ENCODE peak calls at places on chromosomes 13 and 19, in five cellular contexts. One of them, this sample, is unnamed.

GRCh38 chr19:15120135-15121026 is 13.2 kb downstream of the SYDE1 start:
- DNase-seq in IMR-90: no peak
- DNase-seq in AG09319: no peak
- DNase-seq in ovary: no peak
- DNase-seq in foreskin fibroblast: no peak
- DNase-seq in this sample: no peak

GRCh38 chr19:45716314-45717130 is 14.2 kb downstream of the FBXO46 start:
- DNase-seq in IMR-90: no peak
- DNase-seq in AG09319: no peak
- DNase-seq in ovary: peak; percentile 41
- DNase-seq in foreskin fibroblast: no peak
- DNase-seq in this sample: no peak

GRCh38 chr13:32666990-32667571 is 80.8 kb downstream of the PDS5B start:
- DNase-seq in IMR-90: no peak
- DNase-seq in AG09319: no peak
- DNase-seq in ovary: no peak
- DNase-seq in foreskin fibroblast: no peak
- DNase-seq in this sample: no peak

GRCh38 chr19:41616785-41617621 is 9.9 kb downstream of the CEACAM4 start:
- DNase-seq in IMR-90: peak; percentile 10
- DNase-seq in AG09319: no peak
- DNase-seq in ovary: no peak
- DNase-seq in foreskin fibroblast: peak; percentile 9
- DNase-seq in this sample: no peak

GRCh38 chr19:40907968-40908735 is 26.1 kb upstream of the CYP2A7 start:
- DNase-seq in IMR-90: no peak
- DNase-seq in AG09319: no peak
- DNase-seq in ovary: peak; percentile 59
- DNase-seq in foreskin fibroblast: no peak
- DNase-seq in this sample: no peak

GRCh38 chr13:112783135-112783945 is 93.5 kb downstream of the ATP11A start:
- DNase-seq in IMR-90: peak; percentile 90
- DNase-seq in AG09319: no peak
- DNase-seq in ovary: peak; percentile 59
- DNase-seq in foreskin fibroblast: peak; percentile 24
- DNase-seq in this sample: no peak

GRCh38 chr13:97306646-97307045 is 84.5 kb downstream of the MBNL2 start:
- DNase-seq in IMR-90: no peak
- DNase-seq in AG09319: no peak
- DNase-seq in ovary: no peak
- DNase-seq in foreskin fibroblast: no peak
- DNase-seq in this sample: no peak

GRCh38 chr19:13154241-13154778 is 4.1 kb downstream of the IER2 start:
- DNase-seq in IMR-90: peak; percentile 95
- DNase-seq in AG09319: peak; percentile 90
- DNase-seq in ovary: peak; percentile 90
- DNase-seq in foreskin fibroblast: peak; percentile 96
- DNase-seq in this sample: peak; percentile 28

GRCh38 chr19:39171479-39172465 is 25.0 kb upstream of the NCCRP1 start:
- DNase-seq in IMR-90: no peak
- DNase-seq in AG09319: no peak
- DNase-seq in ovary: no peak
- DNase-seq in foreskin fibroblast: peak; percentile 32
- DNase-seq in this sample: no peak

GRCh38 chr13:75836441-75836840 is 200.3 kb downstream of the LMO7 start:
- DNase-seq in IMR-90: no peak
- DNase-seq in AG09319: no peak
- DNase-seq in ovary: no peak
- DNase-seq in foreskin fibroblast: no peak
- DNase-seq in this sample: no peak

GRCh38 chr19:4067396-4068057 is 828 bp upstream of the ZBTB7A start:
- DNase-seq in IMR-90: no peak
- DNase-seq in AG09319: no peak
- DNase-seq in ovary: peak; percentile 69
- DNase-seq in foreskin fibroblast: no peak
- DNase-seq in this sample: no peak

GRCh38 chr19:33777351-33777750 is 19.3 kb upstream of the KCTD15 start:
- DNase-seq in IMR-90: no peak
- DNase-seq in AG09319: no peak
- DNase-seq in ovary: no peak
- DNase-seq in foreskin fibroblast: no peak
- DNase-seq in this sample: no peak

GRCh38 chr19:47263169-47263560 is 6.8 kb downstream of the CCDC9 start:
- DNase-seq in IMR-90: no peak
- DNase-seq in AG09319: no peak
- DNase-seq in ovary: no peak
- DNase-seq in foreskin fibroblast: no peak
- DNase-seq in this sample: no peak

GRCh38 chr13:32314968-32315254 is 252 bp downstream of the ZAR1L start:
- DNase-seq in IMR-90: peak; percentile 44
- DNase-seq in AG09319: no peak
- DNase-seq in ovary: no peak
- DNase-seq in foreskin fibroblast: peak; percentile 18
- DNase-seq in this sample: no peak

GRCh38 chr13:93017493-93018112 is 209.0 kb upstream of the GPC6 start:
- DNase-seq in IMR-90: no peak
- DNase-seq in AG09319: no peak
- DNase-seq in ovary: no peak
- DNase-seq in foreskin fibroblast: no peak
- DNase-seq in this sample: no peak

GRCh38 chr19:52724701-52725514 is 9.9 kb downstream of the ZNF611 start:
- DNase-seq in IMR-90: no peak
- DNase-seq in AG09319: no peak
- DNase-seq in ovary: no peak
- DNase-seq in foreskin fibroblast: no peak
- DNase-seq in this sample: no peak

GRCh38 chr19:8387688-8388611 is 2.2 kb upstream of the RAB11B start:
- DNase-seq in IMR-90: no peak
- DNase-seq in AG09319: no peak
- DNase-seq in ovary: no peak
- DNase-seq in foreskin fibroblast: no peak
- DNase-seq in this sample: no peak

GRCh38 chr19:21197589-21198295 is 55.9 kb downstream of the ZNF431 start:
- DNase-seq in IMR-90: peak; percentile 3
- DNase-seq in AG09319: no peak
- DNase-seq in ovary: no peak
- DNase-seq in foreskin fibroblast: no peak
- DNase-seq in this sample: no peak

GRCh38 chr13:72195044-72195704 is 328.2 kb upstream of the DACH1 start:
- DNase-seq in IMR-90: no peak
- DNase-seq in AG09319: no peak
- DNase-seq in ovary: no peak
- DNase-seq in foreskin fibroblast: no peak
- DNase-seq in this sample: no peak

GRCh38 chr19:7911509-7912143 is 3.0 kb upstream of the TGFBR3L start:
- DNase-seq in IMR-90: no peak
- DNase-seq in AG09319: no peak
- DNase-seq in ovary: peak; percentile 25
- DNase-seq in foreskin fibroblast: no peak
- DNase-seq in this sample: no peak

GRCh38 chr19:50710094-50710493 is 9.5 kb downstream of the SHANK1 start:
- DNase-seq in IMR-90: no peak
- DNase-seq in AG09319: no peak
- DNase-seq in ovary: no peak
- DNase-seq in foreskin fibroblast: no peak
- DNase-seq in this sample: no peak

GRCh38 chr19:3687774-3688706 is 12.2 kb downstream of the PIP5K1C start:
- DNase-seq in IMR-90: no peak
- DNase-seq in AG09319: no peak
- DNase-seq in ovary: no peak
- DNase-seq in foreskin fibroblast: no peak
- DNase-seq in this sample: no peak

GRCh38 chr13:46992383-46992952 is 95.6 kb upstream of the HTR2A start:
- DNase-seq in IMR-90: no peak
- DNase-seq in AG09319: no peak
- DNase-seq in ovary: no peak
- DNase-seq in foreskin fibroblast: no peak
- DNase-seq in this sample: no peak

GRCh38 chr19:49637865-49638350 is 2.0 kb downstream of the RRAS start:
- DNase-seq in IMR-90: peak; percentile 62
- DNase-seq in AG09319: peak; percentile 51
- DNase-seq in ovary: peak; percentile 75
- DNase-seq in foreskin fibroblast: peak; percentile 81
- DNase-seq in this sample: no peak

GRCh38 chr19:47607564-47608073 is 1.3 kb upstream of the BICRA start:
- DNase-seq in IMR-90: no peak
- DNase-seq in AG09319: no peak
- DNase-seq in ovary: no peak
- DNase-seq in foreskin fibroblast: no peak
- DNase-seq in this sample: no peak

GRCh38 chr19:27851543-27852060 is 1361.3 kb downstream of the UQCRFS1 start:
- DNase-seq in IMR-90: no peak
- DNase-seq in AG09319: no peak
- DNase-seq in ovary: no peak
- DNase-seq in foreskin fibroblast: no peak
- DNase-seq in this sample: no peak

GRCh38 chr13:89082623-89083022 is 1411.5 kb downstream of the SLITRK5 start:
- DNase-seq in IMR-90: no peak
- DNase-seq in AG09319: no peak
- DNase-seq in ovary: no peak
- DNase-seq in foreskin fibroblast: no peak
- DNase-seq in this sample: no peak

GRCh38 chr13:113096052-113096744 is 9.4 kb upstream of the F7 start:
- DNase-seq in IMR-90: no peak
- DNase-seq in AG09319: no peak
- DNase-seq in ovary: no peak
- DNase-seq in foreskin fibroblast: no peak
- DNase-seq in this sample: no peak

GRCh38 chr19:57068921-57069697 is 50.7 kb upstream of the USP29 start:
- DNase-seq in IMR-90: no peak
- DNase-seq in AG09319: no peak
- DNase-seq in ovary: peak; percentile 86
- DNase-seq in foreskin fibroblast: no peak
- DNase-seq in this sample: no peak
- TF ChIP-seq CTCF in IMR-90: no peak
- TF ChIP-seq CTCF in AG09319: no peak
- TF ChIP-seq CTCF in ovary: peak; percentile 89
- TF ChIP-seq CTCF in foreskin fibroblast: no peak
- TF ChIP-seq CTCF in this sample: no peak

GRCh38 chr19:2603320-2603719 is 99.2 kb downstream of the GNG7 start:
- DNase-seq in IMR-90: no peak
- DNase-seq in AG09319: peak; percentile 48
- DNase-seq in ovary: peak; percentile 55
- DNase-seq in foreskin fibroblast: peak; percentile 38
- DNase-seq in this sample: no peak

GRCh38 chr19:2600914-2601870 is 101.3 kb downstream of the GNG7 start:
- DNase-seq in IMR-90: no peak
- DNase-seq in AG09319: no peak
- DNase-seq in ovary: no peak
- DNase-seq in foreskin fibroblast: no peak
- DNase-seq in this sample: no peak

GRCh38 chr19:2604747-2605329 is 97.7 kb downstream of the GNG7 start:
- DNase-seq in IMR-90: no peak
- DNase-seq in AG09319: no peak
- DNase-seq in ovary: no peak
- DNase-seq in foreskin fibroblast: no peak
- DNase-seq in this sample: no peak

GRCh38 chr19:2607712-2608601 is 94.5 kb downstream of the GNG7 start:
- DNase-seq in IMR-90: no peak
- DNase-seq in AG09319: no peak
- DNase-seq in ovary: no peak
- DNase-seq in foreskin fibroblast: no peak
- DNase-seq in this sample: no peak

GRCh38 chr19:2602391-2603181 is 99.9 kb downstream of the GNG7 start:
- DNase-seq in IMR-90: peak; percentile 81
- DNase-seq in AG09319: peak; percentile 98
- DNase-seq in ovary: peak; percentile 84
- DNase-seq in foreskin fibroblast: peak; percentile 95
- DNase-seq in this sample: no peak
- TF ChIP-seq CTCF in IMR-90: no peak
- TF ChIP-seq CTCF in AG09319: no peak
- TF ChIP-seq CTCF in ovary: no peak
- TF ChIP-seq CTCF in foreskin fibroblast: no peak
- TF ChIP-seq CTCF in this sample: no peak

GRCh38 chr13:37870489-37870845 is 895 bp upstream of the TRPC4 start:
- DNase-seq in IMR-90: no peak
- DNase-seq in AG09319: no peak
- DNase-seq in ovary: no peak
- DNase-seq in foreskin fibroblast: no peak
- DNase-seq in this sample: no peak
- TF ChIP-seq CTCF in IMR-90: no peak
- TF ChIP-seq CTCF in AG09319: no peak
- TF ChIP-seq CTCF in ovary: no peak
- TF ChIP-seq CTCF in foreskin fibroblast: no peak
- TF ChIP-seq CTCF in this sample: no peak

GRCh38 chr19:1019616-1019961 is 1.3 kb downstream of the TMEM259 start:
- DNase-seq in IMR-90: no peak
- DNase-seq in AG09319: no peak
- DNase-seq in ovary: no peak
- DNase-seq in foreskin fibroblast: no peak
- DNase-seq in this sample: no peak

GRCh38 chr19:1018932-1019615 is 1.8 kb downstream of the TMEM259 start:
- DNase-seq in IMR-90: no peak
- DNase-seq in AG09319: no peak
- DNase-seq in ovary: no peak
- DNase-seq in foreskin fibroblast: no peak
- DNase-seq in this sample: no peak

GRCh38 chr19:1018393-1018792 is 2.5 kb downstream of the TMEM259 start:
- DNase-seq in IMR-90: no peak
- DNase-seq in AG09319: no peak
- DNase-seq in ovary: no peak
- DNase-seq in foreskin fibroblast: no peak
- DNase-seq in this sample: no peak

GRCh38 chr19:1020868-1021425 is at the start of gene TMEM259:
- DNase-seq in IMR-90: peak; percentile 96
- DNase-seq in AG09319: peak; percentile 95
- DNase-seq in ovary: peak; percentile 96
- DNase-seq in foreskin fibroblast: peak; percentile 97
- DNase-seq in this sample: peak; percentile 94

DNA sequence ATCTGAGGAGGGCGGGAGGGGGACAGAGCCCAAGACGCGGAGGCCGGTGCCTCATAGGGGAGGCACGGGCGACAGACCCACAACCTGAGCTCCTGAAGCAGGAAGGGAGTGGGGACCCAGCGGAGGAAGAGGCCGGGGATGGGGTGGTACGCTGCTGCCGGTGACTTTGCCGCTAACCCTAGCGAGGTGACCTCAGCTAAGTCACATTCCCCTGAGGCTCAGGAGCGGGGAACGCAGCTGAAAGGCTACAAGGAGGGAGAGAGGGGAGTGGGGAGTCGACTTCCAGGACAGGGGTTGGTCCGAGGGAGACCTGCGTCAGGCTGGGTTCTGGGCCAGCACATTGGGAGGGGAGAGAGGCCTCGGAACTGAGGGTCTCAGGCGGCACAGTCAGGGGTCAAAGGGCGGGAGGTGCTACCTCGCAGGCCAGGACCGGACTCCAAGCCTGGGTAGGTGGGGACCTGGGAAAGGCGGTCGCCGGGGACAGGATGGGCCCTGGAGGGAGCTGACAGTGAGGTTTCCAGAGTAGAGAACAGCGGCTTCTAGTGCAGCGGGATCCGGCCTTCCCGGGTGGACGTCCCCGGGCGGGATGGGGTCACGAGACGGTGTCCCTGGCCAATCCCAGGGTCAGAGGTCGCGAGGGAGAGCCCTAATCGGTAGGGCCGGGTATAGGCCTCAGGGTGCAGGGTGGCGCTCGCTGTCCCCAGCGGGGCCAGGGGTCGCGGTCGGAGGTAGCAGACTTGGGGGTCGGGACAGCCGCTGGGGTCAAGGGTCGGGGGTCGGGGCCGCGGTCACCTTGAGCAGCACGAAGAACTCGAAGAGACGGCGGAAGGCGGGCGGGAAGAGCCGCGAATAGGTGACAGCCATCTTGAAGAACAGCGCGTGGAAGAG is 699 bp downstream of the TMEM259 start:
- DNase-seq in IMR-90: no peak
- DNase-seq in AG09319: no peak
- DNase-seq in ovary: peak; percentile 79
- DNase-seq in foreskin fibroblast: no peak
- DNase-seq in this sample: no peak
- TF ChIP-seq CTCF in IMR-90: no peak
- TF ChIP-seq CTCF in AG09319: no peak
- TF ChIP-seq CTCF in ovary: no peak
- TF ChIP-seq CTCF in foreskin fibroblast: no peak
- TF ChIP-seq CTCF in this sample: no peak

This sample was measured in neural crest cell.